ENCODE peak calls at places on chromosomes 4 and X, in six cellular contexts. One of them, this sample, is unnamed.

GRCh38 chr4:164768516-164768915 is 14.6 kb downstream of the SMIM31 start:
- DNase-seq in CD4-positive, alpha-beta T cell: no peak
- DNase-seq in esophagus squamous epithelium: no peak
- DNase-seq in adrenal gland: no peak
- DNase-seq in brain microvascular endothelial cell: no peak
- DNase-seq in suprapubic skin: no peak
- DNase-seq in this sample: no peak

GRCh38 chr4:95549246-95550138 is 719 bp upstream of the UNC5C start:
- DNase-seq in CD4-positive, alpha-beta T cell: no peak
- DNase-seq in esophagus squamous epithelium: no peak
- DNase-seq in adrenal gland: peak; percentile 76
- DNase-seq in brain microvascular endothelial cell: peak; percentile 25
- DNase-seq in suprapubic skin: peak; percentile 82
- DNase-seq in this sample: peak; percentile 85

GRCh38 chrX:111652719-111653118 is 28.3 kb upstream of the ALG13 start:
- DNase-seq in CD4-positive, alpha-beta T cell: no peak
- DNase-seq in esophagus squamous epithelium: no peak
- DNase-seq in adrenal gland: no peak
- DNase-seq in brain microvascular endothelial cell: no peak
- DNase-seq in suprapubic skin: no peak
- DNase-seq in this sample: no peak

GRCh38 chr4:168071304-168071703 is 21.0 kb upstream of the ANXA10 start:
- DNase-seq in CD4-positive, alpha-beta T cell: no peak
- DNase-seq in esophagus squamous epithelium: no peak
- DNase-seq in adrenal gland: no peak
- DNase-seq in brain microvascular endothelial cell: no peak
- DNase-seq in suprapubic skin: no peak
- DNase-seq in this sample: no peak

GRCh38 chrX:41677661-41678060 is 11.1 kb upstream of the GPR34 start:
- DNase-seq in CD4-positive, alpha-beta T cell: no peak
- DNase-seq in esophagus squamous epithelium: no peak
- DNase-seq in adrenal gland: no peak
- DNase-seq in brain microvascular endothelial cell: peak; percentile 19
- DNase-seq in suprapubic skin: no peak
- DNase-seq in this sample: no peak

GRCh38 chrX:135185795-135186443 is 14.7 kb upstream of the CT55 start:
- DNase-seq in CD4-positive, alpha-beta T cell: peak; percentile 6
- DNase-seq in esophagus squamous epithelium: no peak
- DNase-seq in adrenal gland: peak; percentile 48
- DNase-seq in brain microvascular endothelial cell: peak; percentile 48
- DNase-seq in suprapubic skin: no peak
- DNase-seq in this sample: peak; percentile 52

GRCh38 chrX:30561191-30561590 is 16.4 kb downstream of the TASL start:
- DNase-seq in CD4-positive, alpha-beta T cell: no peak
- DNase-seq in esophagus squamous epithelium: no peak
- DNase-seq in adrenal gland: no peak
- DNase-seq in brain microvascular endothelial cell: no peak
- DNase-seq in suprapubic skin: no peak
- DNase-seq in this sample: no peak

GRCh38 chrX:53262918-53263394 is 18.4 kb downstream of the IQSEC2 start:
- DNase-seq in CD4-positive, alpha-beta T cell: no peak
- DNase-seq in esophagus squamous epithelium: no peak
- DNase-seq in adrenal gland: no peak
- DNase-seq in brain microvascular endothelial cell: peak; percentile 44
- DNase-seq in suprapubic skin: no peak
- DNase-seq in this sample: no peak

GRCh38 chr4:105277702-105278101 is 131.0 kb downstream of the TET2 start:
- DNase-seq in CD4-positive, alpha-beta T cell: no peak
- DNase-seq in esophagus squamous epithelium: no peak
- DNase-seq in adrenal gland: no peak
- DNase-seq in brain microvascular endothelial cell: no peak
- DNase-seq in suprapubic skin: no peak
- DNase-seq in this sample: no peak

GRCh38 chr4:145170209-145170608 is 10.2 kb downstream of the OTUD4 start:
- DNase-seq in CD4-positive, alpha-beta T cell: no peak
- DNase-seq in esophagus squamous epithelium: no peak
- DNase-seq in adrenal gland: no peak
- DNase-seq in brain microvascular endothelial cell: no peak
- DNase-seq in suprapubic skin: no peak
- DNase-seq in this sample: no peak

GRCh38 chrX:10769165-10769564 is 148.8 kb upstream of the MID1 start:
- DNase-seq in CD4-positive, alpha-beta T cell: no peak
- DNase-seq in esophagus squamous epithelium: no peak
- DNase-seq in adrenal gland: no peak
- DNase-seq in brain microvascular endothelial cell: peak; percentile 8
- DNase-seq in suprapubic skin: no peak
- DNase-seq in this sample: no peak

GRCh38 chr4:156475322-156475721 is 496.3 kb downstream of the PDGFC start:
- DNase-seq in CD4-positive, alpha-beta T cell: no peak
- DNase-seq in esophagus squamous epithelium: no peak
- DNase-seq in adrenal gland: no peak
- DNase-seq in brain microvascular endothelial cell: peak; percentile 73
- DNase-seq in suprapubic skin: no peak
- DNase-seq in this sample: no peak

GRCh38 chrX:133989993-133990392 is 4.6 kb upstream of the GPC3 start:
- DNase-seq in CD4-positive, alpha-beta T cell: no peak
- DNase-seq in esophagus squamous epithelium: no peak
- DNase-seq in adrenal gland: no peak
- DNase-seq in brain microvascular endothelial cell: no peak
- DNase-seq in suprapubic skin: no peak
- DNase-seq in this sample: no peak

GRCh38 chr4:34043131-34043530 is 2201.2 kb downstream of the ARAP2 start:
- DNase-seq in CD4-positive, alpha-beta T cell: no peak
- DNase-seq in esophagus squamous epithelium: no peak
- DNase-seq in adrenal gland: no peak
- DNase-seq in brain microvascular endothelial cell: no peak
- DNase-seq in suprapubic skin: no peak
- DNase-seq in this sample: no peak

GRCh38 chr4:100641326-100641725 is 123.5 kb upstream of the EMCN start:
- DNase-seq in CD4-positive, alpha-beta T cell: no peak
- DNase-seq in esophagus squamous epithelium: no peak
- DNase-seq in adrenal gland: no peak
- DNase-seq in brain microvascular endothelial cell: no peak
- DNase-seq in suprapubic skin: no peak
- DNase-seq in this sample: no peak

GRCh38 chrX:78048036-78048435 is 56.0 kb upstream of the PGK1 start:
- DNase-seq in CD4-positive, alpha-beta T cell: no peak
- DNase-seq in esophagus squamous epithelium: no peak
- DNase-seq in adrenal gland: no peak
- DNase-seq in brain microvascular endothelial cell: no peak
- DNase-seq in suprapubic skin: no peak
- DNase-seq in this sample: no peak

GRCh38 chr4:125650557-125650956 is 335.8 kb downstream of the FAT4 start:
- DNase-seq in CD4-positive, alpha-beta T cell: no peak
- DNase-seq in esophagus squamous epithelium: no peak
- DNase-seq in adrenal gland: no peak
- DNase-seq in brain microvascular endothelial cell: no peak
- DNase-seq in suprapubic skin: no peak
- DNase-seq in this sample: no peak

GRCh38 chr4:92175250-92175649 is 128.5 kb upstream of the GRID2 start:
- DNase-seq in CD4-positive, alpha-beta T cell: no peak
- DNase-seq in esophagus squamous epithelium: no peak
- DNase-seq in adrenal gland: no peak
- DNase-seq in brain microvascular endothelial cell: no peak
- DNase-seq in suprapubic skin: no peak
- DNase-seq in this sample: no peak

GRCh38 chr4:92170340-92170739 is 133.4 kb upstream of the GRID2 start:
- DNase-seq in CD4-positive, alpha-beta T cell: no peak
- DNase-seq in esophagus squamous epithelium: no peak
- DNase-seq in adrenal gland: no peak
- DNase-seq in brain microvascular endothelial cell: no peak
- DNase-seq in suprapubic skin: no peak
- DNase-seq in this sample: no peak

DNA sequence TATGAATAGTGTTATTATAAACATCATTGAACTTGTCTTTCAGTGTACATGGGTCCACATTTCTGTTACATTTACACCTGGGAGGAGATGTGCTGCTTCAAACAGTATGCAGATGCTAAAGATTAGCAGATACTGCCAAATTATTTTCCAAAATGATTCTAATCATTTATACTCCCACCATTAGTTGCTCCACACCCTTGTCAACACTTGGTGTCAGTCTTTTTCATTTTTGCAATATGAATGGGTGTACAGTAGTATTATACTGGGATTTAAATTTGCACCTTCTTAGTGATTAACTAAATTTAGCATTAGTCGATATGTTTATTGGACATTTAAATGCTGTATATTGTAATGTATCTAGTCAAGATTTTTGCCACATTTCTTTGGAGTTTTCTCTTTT is 131.6 kb upstream of the GRID2 start:
- DNase-seq in CD4-positive, alpha-beta T cell: no peak
- DNase-seq in esophagus squamous epithelium: no peak
- DNase-seq in adrenal gland: no peak
- DNase-seq in brain microvascular endothelial cell: no peak
- DNase-seq in suprapubic skin: no peak
- DNase-seq in this sample: no peak
- TF ChIP-seq CTCF in CD4-positive, alpha-beta T cell: no peak
- TF ChIP-seq CTCF in esophagus squamous epithelium: no peak
- TF ChIP-seq CTCF in adrenal gland: no peak
- TF ChIP-seq CTCF in brain microvascular endothelial cell: peak; percentile 34
- TF ChIP-seq CTCF in suprapubic skin: no peak
- TF ChIP-seq CTCF in this sample: no peak

GRCh38 chr4:140809671-140810070 is 53.5 kb upstream of the TBC1D9 start:
- DNase-seq in CD4-positive, alpha-beta T cell: no peak
- DNase-seq in esophagus squamous epithelium: no peak
- DNase-seq in adrenal gland: no peak
- DNase-seq in brain microvascular endothelial cell: no peak
- DNase-seq in suprapubic skin: no peak
- DNase-seq in this sample: peak; percentile 23
- H3K27ac ChIP-seq in CD4-positive, alpha-beta T cell: no peak overlapping the region
- H3K27ac ChIP-seq in esophagus squamous epithelium: peak overlapping the region; percentile 4
- H3K27ac ChIP-seq in adrenal gland: no peak overlapping the region
- H3K27ac ChIP-seq in brain microvascular endothelial cell: no peak overlapping the region
- H3K27ac ChIP-seq in suprapubic skin: no peak overlapping the region
- H3K27ac ChIP-seq in this sample: no peak overlapping the region

GRCh38 chrX:47595701-47596655 is 13.7 kb downstream of the TIMP1 start:
- DNase-seq in CD4-positive, alpha-beta T cell: no peak
- DNase-seq in esophagus squamous epithelium: no peak
- DNase-seq in adrenal gland: peak; percentile 19
- DNase-seq in brain microvascular endothelial cell: peak; percentile 84
- DNase-seq in suprapubic skin: no peak
- DNase-seq in this sample: peak; percentile 33
- TF ChIP-seq CTCF in CD4-positive, alpha-beta T cell: no peak
- TF ChIP-seq CTCF in esophagus squamous epithelium: no peak
- TF ChIP-seq CTCF in adrenal gland: no peak
- TF ChIP-seq CTCF in brain microvascular endothelial cell: no peak
- TF ChIP-seq CTCF in suprapubic skin: no peak
- TF ChIP-seq CTCF in this sample: no peak

GRCh38 chr4:56220261-56220660 is 167.0 kb downstream of the AASDH start:
- DNase-seq in CD4-positive, alpha-beta T cell: no peak
- DNase-seq in esophagus squamous epithelium: no peak
- DNase-seq in adrenal gland: no peak
- DNase-seq in brain microvascular endothelial cell: peak; percentile 3
- DNase-seq in suprapubic skin: no peak
- DNase-seq in this sample: no peak
- H3K27ac ChIP-seq in CD4-positive, alpha-beta T cell: no peak overlapping the region
- H3K27ac ChIP-seq in esophagus squamous epithelium: no peak overlapping the region
- H3K27ac ChIP-seq in adrenal gland: no peak overlapping the region
- H3K27ac ChIP-seq in brain microvascular endothelial cell: no peak overlapping the region
- H3K27ac ChIP-seq in suprapubic skin: no peak overlapping the region
- H3K27ac ChIP-seq in this sample: no peak overlapping the region

DNA sequence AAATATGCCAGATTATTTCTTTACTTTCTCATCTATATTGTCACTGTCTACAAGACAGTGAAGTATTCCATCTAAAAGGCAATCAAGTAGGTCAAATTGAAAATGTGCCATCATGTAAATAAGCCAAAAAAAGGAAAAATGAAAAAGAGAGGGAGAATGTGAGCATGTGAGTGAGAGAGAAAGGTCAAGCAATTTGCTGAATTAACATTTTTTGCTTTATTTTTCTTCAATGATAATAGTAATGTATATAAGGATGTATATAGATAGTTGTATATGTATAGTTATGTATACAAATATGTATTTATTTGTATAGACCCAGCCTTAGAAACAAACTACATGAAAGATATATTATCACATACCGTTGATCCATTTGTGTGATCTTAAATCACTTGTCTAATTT is 11.5 kb downstream of the CXCL8 start:
- DNase-seq in CD4-positive, alpha-beta T cell: no peak
- DNase-seq in esophagus squamous epithelium: no peak
- DNase-seq in adrenal gland: no peak
- DNase-seq in brain microvascular endothelial cell: no peak
- DNase-seq in suprapubic skin: no peak
- DNase-seq in this sample: no peak
- TF ChIP-seq CTCF in CD4-positive, alpha-beta T cell: no peak
- TF ChIP-seq CTCF in esophagus squamous epithelium: no peak
- TF ChIP-seq CTCF in adrenal gland: no peak
- TF ChIP-seq CTCF in brain microvascular endothelial cell: no peak
- TF ChIP-seq CTCF in suprapubic skin: no peak
- TF ChIP-seq CTCF in this sample: no peak

GRCh38 chr4:112277705-112278448 is 7.8 kb downstream of the TIFA start:
- DNase-seq in CD4-positive, alpha-beta T cell: no peak
- DNase-seq in esophagus squamous epithelium: no peak
- DNase-seq in adrenal gland: no peak
- DNase-seq in brain microvascular endothelial cell: no peak
- DNase-seq in suprapubic skin: no peak
- DNase-seq in this sample: no peak

GRCh38 chr4:112279025-112279881 is 6.5 kb downstream of the TIFA start:
- DNase-seq in CD4-positive, alpha-beta T cell: no peak
- DNase-seq in esophagus squamous epithelium: no peak
- DNase-seq in adrenal gland: no peak
- DNase-seq in brain microvascular endothelial cell: no peak
- DNase-seq in suprapubic skin: no peak
- DNase-seq in this sample: no peak

GRCh38 chr4:112280657-112281056 is 5.0 kb downstream of the TIFA start:
- DNase-seq in CD4-positive, alpha-beta T cell: no peak
- DNase-seq in esophagus squamous epithelium: no peak
- DNase-seq in adrenal gland: no peak
- DNase-seq in brain microvascular endothelial cell: no peak
- DNase-seq in suprapubic skin: no peak
- DNase-seq in this sample: no peak

GRCh38 chr4:112277220-112277619 is 8.5 kb downstream of the TIFA start:
- DNase-seq in CD4-positive, alpha-beta T cell: no peak
- DNase-seq in esophagus squamous epithelium: no peak
- DNase-seq in adrenal gland: no peak
- DNase-seq in brain microvascular endothelial cell: no peak
- DNase-seq in suprapubic skin: no peak
- DNase-seq in this sample: no peak

DNA sequence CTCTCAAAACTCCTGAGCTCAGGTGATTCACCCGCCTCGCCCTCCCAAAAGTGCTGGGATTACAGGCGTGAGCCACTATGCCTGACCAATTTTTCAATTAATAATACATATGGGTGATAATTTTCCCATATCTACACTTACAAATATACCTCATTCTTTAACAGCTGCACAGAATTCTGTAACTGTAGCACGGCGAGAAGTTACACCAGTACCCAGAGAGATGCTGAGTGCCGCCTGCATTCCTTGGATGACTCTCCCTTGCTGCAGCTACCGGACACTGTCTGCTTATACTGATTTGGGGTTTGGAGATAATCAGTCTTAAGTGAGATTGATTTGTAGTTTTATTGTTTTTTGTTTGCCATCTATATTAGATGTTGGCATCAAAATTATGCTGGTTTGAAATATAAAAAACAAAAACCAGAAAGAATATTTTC is 5.8 kb downstream of the TIFA start:
- DNase-seq in CD4-positive, alpha-beta T cell: no peak
- DNase-seq in esophagus squamous epithelium: no peak
- DNase-seq in adrenal gland: no peak
- DNase-seq in brain microvascular endothelial cell: peak; percentile 9
- DNase-seq in suprapubic skin: no peak
- DNase-seq in this sample: no peak
- H3K27ac ChIP-seq in CD4-positive, alpha-beta T cell: no peak overlapping the region
- H3K27ac ChIP-seq in esophagus squamous epithelium: peak overlapping the region; percentile 56
- H3K27ac ChIP-seq in adrenal gland: no peak overlapping the region
- H3K27ac ChIP-seq in brain microvascular endothelial cell: no peak overlapping the region
- H3K27ac ChIP-seq in suprapubic skin: no peak overlapping the region
- H3K27ac ChIP-seq in this sample: no peak overlapping the region